ENCODE peak calls at places on chromosomes 13 and 19, in nine cellular contexts. C is thyroid gland; Y is CD8-positive, alpha-beta T cell; D is psoas muscle; O is suprapubic skin; J is cardiac muscle cell; W is astrocyte; H is HCT116; M is A549. Z is an unnamed sample.

GRCh38 chr19:18743281-18743825 is 47.8 kb downstream of the COMP start:
- DNase-seq in Y (no peak), J (peak; percentile 90), C (peak; percentile 88), H (no peak), O (no peak), M (no peak), W (peak; percentile 40), D (no peak), Z (peak; percentile 92)

GRCh38 chr13:98295371-98295770 is 118.3 kb upstream of the RNF113B start:
- DNase-seq in O (no peak), J (no peak), C (no peak), D (no peak), M (no peak), W (no peak), Y (no peak), H (no peak), Z (no peak)

GRCh38 chr19:58409010-58409790 is 751 bp downstream of the ZNF584 start:
- DNase-seq in H (no peak), M (no peak), D (no peak), Y (no peak), W (no peak), J (no peak), C (no peak), O (no peak), Z (peak; percentile 66)

GRCh38 chr19:51040151-51040550 is 5.3 kb upstream of the KLK12 start:
- DNase-seq in J (no peak), O (no peak), C (no peak), Y (no peak), D (no peak), W (no peak), H (no peak), M (no peak), Z (no peak)

GRCh38 chr19:2231621-2232221 is 4.4 kb downstream of the PLEKHJ1 start:
- DNase-seq in M (no peak), D (no peak), W (no peak), C (no peak), Y (no peak), H (no peak), J (no peak), O (no peak), Z (peak; percentile 74)

GRCh38 chr19:47494729-47495128 is 10.7 kb upstream of the KPTN start:
- DNase-seq in C (peak; percentile 41), M (no peak), O (no peak), J (no peak), D (no peak), W (no peak), H (no peak), Y (no peak), Z (peak; percentile 94)

GRCh38 chr19:484494-484893 is 11.8 kb upstream of the MADCAM1 start:
- DNase-seq in M (no peak), W (no peak), D (no peak), C (no peak), J (no peak), O (no peak), Y (no peak), H (no peak), Z (no peak)

GRCh38 chr19:611506-611869 is 21.8 kb downstream of the HCN2 start:
- DNase-seq in O (no peak), W (peak; percentile 99), Y (no peak), C (no peak), J (no peak), M (no peak), H (no peak), D (no peak), Z (no peak)

GRCh38 chr13:32318072-32318471 is 2.8 kb downstream of the BRCA2 start:
- DNase-seq in H (no peak), J (no peak), M (no peak), C (no peak), D (no peak), O (no peak), W (no peak), Y (no peak), Z (no peak)

DNA sequence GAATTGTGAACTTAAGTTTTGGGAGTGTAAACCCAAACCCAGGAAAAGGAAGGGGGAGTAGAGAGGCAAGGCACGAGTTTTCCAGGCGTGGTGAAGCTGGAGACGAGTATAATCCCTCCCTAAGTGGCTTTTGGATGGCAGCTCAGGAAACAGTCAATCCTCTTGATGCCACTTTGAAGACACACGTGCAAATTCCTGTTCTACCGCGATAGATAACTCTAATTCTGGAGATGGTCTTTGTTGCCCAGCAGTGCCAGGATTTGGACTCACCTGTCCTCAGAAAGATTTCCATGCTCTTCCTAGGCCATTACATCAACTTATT is 2.0 kb downstream of the HS6ST3 start:
- DNase-seq in D (no peak), O (no peak), W (no peak), J (no peak), Y (no peak), C (no peak), M (no peak), H (no peak), Z (no peak)
- H3K4me3 ChIP-seq in D (peak overlapping the region; percentile 61), O (peak overlapping the region; percentile 63), W (no peak overlapping the region), J (peak overlapping the region; percentile 39), Y (no peak overlapping the region), C (no peak overlapping the region), M (no peak overlapping the region), H (no peak overlapping the region), Z (peak overlapping the region; percentile 61)

GRCh38 chr13:39777527-39778061 is 122.1 kb downstream of the COG6 start:
- DNase-seq in M (peak; percentile 8), D (no peak), C (no peak), Y (no peak), O (no peak), J (no peak), H (peak; percentile 32), W (peak; percentile 95), Z (no peak)
- TF ChIP-seq CTCF in M (no peak), D (no peak), C (no peak), Y (no peak), O (no peak), J (peak; percentile 48), H (peak; percentile 44), W (peak; percentile 54), Z (peak; percentile 30)

DNA sequence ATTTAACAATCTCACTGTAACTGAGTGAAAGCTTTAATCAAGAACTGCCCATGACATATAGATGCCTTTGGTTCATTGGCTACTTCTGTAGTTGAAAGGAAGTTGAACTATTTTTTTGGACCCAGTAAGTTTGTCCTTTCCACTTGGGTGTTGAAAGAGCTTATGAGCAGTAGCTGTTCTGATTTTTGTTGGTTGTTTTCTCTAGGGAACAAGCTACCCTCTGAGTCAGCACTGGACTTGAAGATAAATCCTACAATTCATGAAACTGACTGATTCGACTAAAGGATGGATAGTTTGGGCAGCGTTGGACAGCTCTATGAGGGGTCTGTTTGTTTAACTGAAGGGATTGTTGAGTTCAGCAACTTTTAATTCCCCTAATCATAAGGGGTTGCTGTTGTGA is 101.0 kb downstream of the PAN3 start:
- DNase-seq in W (no peak), O (no peak), D (no peak), H (no peak), M (no peak), C (no peak), J (no peak), Y (no peak), Z (no peak)
- H3K4me1 ChIP-seq in W (no peaks in the 10 kb centered on the region), O (no peaks in the 10 kb centered on the region), D (no peaks in the 10 kb centered on the region), H (no peaks in the 10 kb centered on the region), M (no peaks in the 10 kb centered on the region), C (no peaks in the 10 kb centered on the region), J (no peaks in the 10 kb centered on the region), Y (no peaks in the 10 kb centered on the region), Z (no peaks in the 10 kb centered on the region)

GRCh38 chr19:16957151-16957662 is 68.4 kb downstream of the F2RL3 start:
- DNase-seq in W (no peak), Y (no peak), O (peak; percentile 72), J (no peak), M (no peak), D (no peak), H (no peak), C (no peak), Z (no peak)

GRCh38 chr19:16949496-16950023 is 60.8 kb downstream of the F2RL3 start:
- DNase-seq in O (peak; percentile 67), C (no peak), H (no peak), D (no peak), Y (no peak), W (no peak), J (no peak), M (no peak), Z (no peak)

GRCh38 chr19:16951529-16951928 is 62.7 kb downstream of the F2RL3 start:
- DNase-seq in H (no peak), C (no peak), O (peak; percentile 29), W (peak; percentile 7), J (no peak), D (no peak), M (no peak), Y (no peak), Z (no peak)

GRCh38 chr19:16946951-16947940 is 58.4 kb downstream of the F2RL3 start:
- DNase-seq in M (no peak), H (no peak), J (no peak), Y (no peak), C (no peak), O (peak; percentile 55), W (no peak), D (no peak), Z (no peak)

DNA sequence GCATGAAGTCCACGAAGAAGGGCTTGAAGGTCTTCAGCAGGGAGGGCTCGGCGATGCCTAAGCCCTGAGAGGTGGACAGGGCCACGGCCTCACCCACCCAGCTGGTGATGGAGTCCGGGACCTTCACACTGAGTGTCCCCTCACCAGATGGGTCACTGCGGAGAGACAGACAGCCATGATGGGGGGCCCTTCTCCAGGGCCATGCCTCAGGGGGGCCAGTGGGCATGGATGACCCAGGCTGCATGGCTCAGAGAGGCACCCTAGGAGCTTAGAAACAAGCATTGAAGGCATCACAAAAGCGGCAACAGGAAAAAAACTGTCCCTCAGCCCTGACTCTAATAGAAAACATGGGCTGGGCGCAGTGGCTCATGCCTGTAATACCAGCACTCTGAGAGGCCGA is 63.2 kb downstream of the F2RL3 start:
- DNase-seq in C (no peak), D (no peak), J (no peak), M (no peak), H (no peak), Y (no peak), O (peak; percentile 68), W (no peak), Z (no peak)
- H3K4me3 ChIP-seq in C (no peak overlapping the region), D (no peak overlapping the region), J (no peak overlapping the region), M (no peak overlapping the region), H (no peak overlapping the region), Y (no peak overlapping the region), O (no peak overlapping the region), W (no peak overlapping the region), Z (no peak overlapping the region)

DNA sequence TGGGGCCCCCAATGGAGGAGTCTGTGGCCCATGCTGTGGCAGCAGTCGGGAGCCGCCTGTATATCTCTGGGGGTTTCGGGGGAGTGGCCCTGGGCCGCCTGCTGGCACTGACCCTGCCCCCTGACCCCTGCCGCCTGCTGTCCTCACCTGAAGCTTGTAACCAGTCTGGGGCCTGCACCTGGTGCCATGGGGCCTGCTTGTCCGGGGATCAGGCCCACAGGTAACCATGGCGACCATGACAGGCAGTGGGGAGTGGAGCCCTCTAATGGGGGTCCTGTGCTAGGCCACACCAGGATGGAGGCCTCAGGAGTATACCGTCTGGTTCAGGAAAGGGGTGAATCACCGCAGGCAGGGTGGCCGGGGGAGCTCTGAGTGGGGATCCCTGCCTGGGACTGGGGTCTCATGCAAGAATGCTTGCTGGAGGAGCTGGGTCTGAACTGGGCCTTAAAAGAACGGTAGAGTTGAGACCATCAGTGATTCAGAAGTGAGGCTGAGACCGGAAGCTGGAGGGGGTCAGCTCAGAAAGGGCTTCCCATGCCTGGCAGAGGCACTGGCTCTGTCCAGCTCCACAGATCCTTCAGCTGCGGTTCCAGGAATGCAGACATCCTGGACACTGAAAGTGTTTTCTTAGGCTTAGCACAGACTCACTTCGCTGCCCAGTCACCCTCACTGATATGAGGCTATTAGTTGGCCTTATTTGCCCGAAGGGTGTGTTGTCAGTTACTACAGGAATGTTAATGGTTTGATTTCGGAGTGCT is 29.1 kb downstream of the CNFN start:
- DNase-seq in W (peak; percentile 8), O (no peak), C (peak; percentile 80), D (no peak), H (no peak), Y (no peak), J (no peak), M (no peak), Z (peak; percentile 39)
- TF ChIP-seq CTCF in W (no peak), O (no peak), C (no peak), D (no peak), H (no peak), Y (no peak), J (no peak), M (no peak), Z (no peak)